ENCODE peak calls at places on chromosome 1, in seven cellular contexts. U, D, Q, T, P, M and R are unnamed samples.

GRCh38 chr1:204089044-204089751 is 16.3 kb downstream of the SOX13 start:
- DNase-seq in U (no peak), D (no peak), Q (no peak), T (peak; percentile 48), P (peak; percentile 73), M (peak; percentile 68), R (peak; percentile 28)

GRCh38 chr1:16905856-16906702 is 10.3 kb downstream of the RNU1-2 start:
- DNase-seq in U (no peak), D (no peak), Q (peak; percentile 40), T (no peak), P (peak; percentile 50), M (peak; percentile 37), R (no peak)

GRCh38 chr1:151511636-151512215 is 539 bp downstream of the CGN start:
- DNase-seq in U (peak; percentile 70), D (no peak), Q (no peak), T (peak; percentile 46), P (no peak), M (no peak), R (no peak)

GRCh38 chr1:205963352-205963751 is 20.1 kb upstream of the SLC26A9 start:
- DNase-seq in U (no peak), D (peak; percentile 55), Q (peak; percentile 89), T (peak; percentile 82), P (peak; percentile 87), M (peak; percentile 18), R (peak; percentile 75)

GRCh38 chr1:91997607-91998195 is 32.1 kb upstream of the EPHX4 start:
- DNase-seq in U (peak; percentile 16), D (peak; percentile 64), Q (peak; percentile 48), T (peak; percentile 64), P (peak; percentile 78), M (peak; percentile 80), R (peak; percentile 65)

GRCh38 chr1:116983678-116984077 is 17.9 kb upstream of the CD101 start:
- DNase-seq in U (no peak), D (no peak), Q (no peak), T (no peak), P (no peak), M (no peak), R (no peak)

GRCh38 chr1:154849645-154850131 is 20.4 kb downstream of the KCNN3 start:
- DNase-seq in U (no peak), D (no peak), Q (no peak), T (no peak), P (no peak), M (no peak), R (peak; percentile 20)

GRCh38 chr1:33860671-33861070 is 3.2 kb upstream of the HMGB4 start:
- DNase-seq in U (no peak), D (no peak), Q (peak; percentile 15), T (no peak), P (no peak), M (no peak), R (no peak)

GRCh38 chr1:200040516-200041138 is 13.1 kb downstream of the NR5A2 start:
- DNase-seq in U (peak; percentile 51), D (no peak), Q (no peak), T (no peak), P (no peak), M (peak; percentile 48), R (no peak)

GRCh38 chr1:183881387-183882084 is 76.6 kb downstream of the RGL1 start:
- DNase-seq in U (peak; percentile 73), D (peak; percentile 95), Q (peak; percentile 90), T (peak; percentile 83), P (peak; percentile 93), M (peak; percentile 88), R (peak; percentile 85)

GRCh38 chr1:209768354-209768774 is 12.5 kb downstream of the TRAF3IP3 start:
- DNase-seq in U (no peak), D (no peak), Q (no peak), T (no peak), P (no peak), M (no peak), R (no peak)

GRCh38 chr1:16032388-16033100 is 10.7 kb downstream of the CLCNKA start:
- DNase-seq in U (peak; percentile 86), D (peak; percentile 89), Q (peak; percentile 79), T (peak; percentile 73), P (peak; percentile 87), M (peak; percentile 90), R (peak; percentile 85)

GRCh38 chr1:31207046-31207445 is 32.6 kb downstream of the NKAIN1 start:
- DNase-seq in U (no peak), D (no peak), Q (no peak), T (no peak), P (no peak), M (no peak), R (no peak)

GRCh38 chr1:43585596-43585995 is 54.9 kb downstream of the PTPRF start:
- DNase-seq in U (no peak), D (no peak), Q (no peak), T (no peak), P (no peak), M (no peak), R (no peak)

GRCh38 chr1:43583058-43583457 is 52.4 kb downstream of the PTPRF start:
- DNase-seq in U (no peak), D (no peak), Q (no peak), T (no peak), P (no peak), M (no peak), R (no peak)

GRCh38 chr1:43584203-43584602 is 53.5 kb downstream of the PTPRF start:
- DNase-seq in U (no peak), D (no peak), Q (no peak), T (no peak), P (no peak), M (no peak), R (no peak)

GRCh38 chr1:43580039-43580438 is 49.4 kb downstream of the PTPRF start:
- DNase-seq in U (no peak), D (no peak), Q (no peak), T (no peak), P (no peak), M (no peak), R (no peak)

GRCh38 chr1:43582162-43582566 is 51.5 kb downstream of the PTPRF start:
- DNase-seq in U (peak; percentile 19), D (peak; percentile 89), Q (peak; percentile 97), T (peak; percentile 99), P (peak; percentile 90), M (peak; percentile 95), R (peak; percentile 96)
- TF ChIP-seq CTCF in U (no peak), D (peak; percentile 6), Q (no peak), T (no peak), P (no peak), M (no peak), R (no peak)

DNA sequence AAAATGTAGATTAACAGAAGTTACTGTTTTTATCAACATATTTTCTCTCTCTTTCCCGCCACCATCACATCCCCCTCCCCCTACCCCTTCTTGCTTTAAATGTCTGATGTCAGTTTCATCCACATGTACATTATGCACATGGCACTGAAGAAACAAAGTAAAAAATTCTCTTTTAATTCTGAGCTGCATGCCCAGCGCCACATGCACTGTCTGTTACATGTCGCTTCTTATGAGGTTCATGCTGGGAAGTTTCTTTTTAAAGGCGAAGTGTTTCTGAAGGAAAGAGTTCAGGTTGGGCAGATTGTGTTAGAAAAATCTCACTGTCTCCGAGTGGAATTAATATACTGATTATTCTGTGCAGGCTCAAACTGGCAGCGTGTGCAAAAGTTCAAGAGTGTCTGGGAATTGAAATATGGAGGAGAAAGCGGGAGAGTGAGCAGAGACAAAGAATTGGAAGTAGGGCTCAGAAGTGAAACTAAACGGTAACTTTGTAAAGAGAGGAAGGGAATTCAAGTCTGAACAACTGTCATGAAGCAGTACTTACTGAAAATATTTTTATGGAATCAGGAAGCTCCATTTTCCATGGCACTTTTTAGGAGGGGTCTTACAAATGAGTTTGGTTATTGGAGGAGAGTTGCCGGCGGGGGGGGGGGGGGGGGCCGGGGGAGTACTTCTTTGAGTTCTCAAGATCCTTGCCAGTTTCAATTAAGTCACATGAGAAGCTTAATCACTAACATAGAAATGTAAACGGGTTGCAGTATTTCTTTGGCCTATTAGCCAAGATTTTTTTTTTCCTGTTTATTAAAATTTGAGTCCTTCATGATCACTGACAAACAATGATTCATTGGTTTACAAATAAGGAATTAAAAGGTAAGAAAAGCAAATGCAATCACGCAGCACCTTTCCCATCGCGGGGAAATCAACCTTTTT is 217.7 kb downstream of the SDCCAG8 start:
- DNase-seq in U (no peak), D (peak; percentile 54), Q (peak; percentile 42), T (peak; percentile 34), P (peak; percentile 34), M (peak; percentile 60), R (peak; percentile 64)
- H3K4me3 ChIP-seq in U (no peak overlapping the region), D (peak overlapping the region; percentile 56), Q (peak overlapping the region; percentile 74), T (peak overlapping the region; percentile 28), P (peak overlapping the region; percentile 36), M (peak overlapping the region; percentile 45), R (peak overlapping the region; percentile 29)

GRCh38 chr1:53625049-53625448 is 113.9 kb downstream of the GLIS1 start:
- DNase-seq in U (no peak), D (peak; percentile 79), Q (peak; percentile 44), T (no peak), P (peak; percentile 97), M (peak; percentile 57), R (peak; percentile 53)

GRCh38 chr1:53620620-53620957 is 118.4 kb downstream of the GLIS1 start:
- DNase-seq in U (no peak), D (no peak), Q (no peak), T (no peak), P (no peak), M (no peak), R (no peak)

GRCh38 chr1:53621144-53621543 is 117.8 kb downstream of the GLIS1 start:
- DNase-seq in U (no peak), D (no peak), Q (no peak), T (no peak), P (no peak), M (no peak), R (no peak)

GRCh38 chr1:53619811-53620619 is 118.9 kb downstream of the GLIS1 start:
- DNase-seq in U (no peak), D (no peak), Q (peak; percentile 42), T (peak; percentile 8), P (peak; percentile 10), M (peak; percentile 14), R (peak; percentile 18)

GRCh38 chr1:53622531-53622930 is 116.4 kb downstream of the GLIS1 start:
- DNase-seq in U (no peak), D (no peak), Q (no peak), T (no peak), P (no peak), M (no peak), R (no peak)
- TF ChIP-seq CTCF in U (no peak), D (no peak), Q (no peak), T (no peak), P (no peak), M (no peak), R (no peak)

DNA sequence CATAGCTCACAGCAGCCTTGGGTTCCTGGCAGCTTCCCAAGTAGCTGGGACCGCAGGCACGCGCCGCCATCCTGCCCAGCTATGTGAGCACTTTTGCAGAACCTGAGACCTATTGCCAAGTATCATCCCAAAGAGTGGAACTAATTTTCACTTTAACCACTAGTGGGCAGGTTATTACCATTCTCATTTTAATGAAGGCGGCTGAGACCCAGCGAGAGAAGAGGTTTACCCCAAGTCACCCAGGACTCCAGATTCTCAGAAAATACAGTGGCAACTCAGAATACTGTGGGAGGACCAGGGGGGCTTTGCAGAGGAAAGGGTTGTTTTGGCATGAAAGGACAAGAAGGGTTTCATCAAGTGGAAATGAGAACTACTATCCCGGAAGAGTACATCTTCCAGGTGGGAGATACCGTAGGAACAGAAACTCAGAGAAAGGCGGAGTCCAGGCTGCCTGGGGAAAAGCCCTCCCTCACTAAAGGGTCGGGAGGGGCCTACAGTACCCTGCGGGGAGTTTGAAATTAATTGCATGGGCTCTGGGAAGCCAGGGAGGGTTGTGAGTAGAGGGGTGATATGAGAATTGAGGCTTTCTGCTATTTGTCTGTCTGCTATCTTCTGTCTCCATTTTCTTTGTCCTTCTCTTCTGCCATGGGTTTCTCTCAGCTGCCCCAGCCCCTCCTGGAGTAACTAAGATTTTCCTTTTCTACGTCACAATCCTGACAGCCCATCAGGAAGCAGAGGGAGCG is 7.2 kb upstream of the SEMA4A start:
- DNase-seq in U (peak; percentile 74), D (peak; percentile 95), Q (peak; percentile 94), T (peak; percentile 93), P (peak; percentile 95), M (peak; percentile 93), R (peak; percentile 96)
- H3K4me3 ChIP-seq in U (peak overlapping the region; percentile 22), D (no peak overlapping the region), Q (peak overlapping the region; percentile 1), T (no peak overlapping the region), P (no peak overlapping the region), M (peak overlapping the region; percentile 33), R (no peak overlapping the region)